ENCODE peak calls at places on chromosomes 11 and 22, in seven cellular contexts. M is KG1, N is NCI-H146, I is NCI-H187, A is NCI-H345, Z is neural crest cell, X is foreskin fibroblast. L is an unnamed sample.

GRCh38 chr11:80700386-80700785 is 1259.6 kb upstream of the TENM4 start:
- DNase-seq in N (no peak), Z (no peak), M (no peak), X (no peak), I (no peak), A (no peak), L (no peak)

GRCh38 chr11:76604652-76605241 is 65.8 kb downstream of the LRRC32 start:
- DNase-seq in X (peak), Z (no peak), N (no peak), M (no peak), A (no peak), I (no peak), L (no peak)

GRCh38 chr22:20206709-20207215 is 55.9 kb upstream of the CCDC188 start:
- DNase-seq in N (no peak), M (no peak), A (no peak), Z (no peak), X (no peak), I (no peak), L (no peak)

GRCh38 chr11:62792193-62792575 is 378 bp upstream of the TMEM223 start:
- DNase-seq in N (no peak), I (no peak), A (no peak), X (no peak), M (no peak), Z (no peak), L (peak)

GRCh38 chr22:19639610-19640135 is 74.6 kb upstream of the SEPTIN5 start:
- DNase-seq in I (no peak), Z (no peak), X (no peak), A (no peak), N (no peak), M (no peak), L (no peak)

GRCh38 chr22:32043391-32043790 is 330 bp downstream of the SLC5A1 start:
- DNase-seq in A (peak), Z (no peak), M (no peak), N (peak), I (peak), X (no peak), L (peak)

GRCh38 chr11:45805305-45806071 is 539 bp downstream of the SLC35C1 start:
- DNase-seq in X (peak), Z (peak), I (no peak), A (peak), N (peak), M (peak), L (no peak)

GRCh38 chr22:46507451-46508390 is 29.7 kb downstream of the CELSR1 start:
- DNase-seq in X (no peak), Z (no peak), N (no peak), A (no peak), I (no peak), M (no peak), L (no peak)

GRCh38 chr11:19769820-19770219 is 57.2 kb downstream of the NAV2 start:
- DNase-seq in M (no peak), X (peak), A (no peak), N (no peak), Z (no peak), I (no peak), L (no peak)

GRCh38 chr22:42547562-42547961 is 6.2 kb upstream of the SERHL2 start:
- DNase-seq in I (no peak), X (no peak), N (no peak), A (no peak), M (no peak), Z (no peak), L (no peak)

GRCh38 chr22:23220485-23221350 is 40.4 kb downstream of the BCR start:
- DNase-seq in A (no peak), Z (no peak), M (peak), X (peak), I (no peak), N (no peak), L (no peak)

GRCh38 chr11:120646206-120646605 is 134.7 kb downstream of the GRIK4 start:
- DNase-seq in Z (no peak), A (no peak), I (no peak), X (no peak), M (no peak), N (no peak), L (no peak)

GRCh38 chr11:77658213-77659013 is 20.8 kb upstream of the CLNS1A start:
- DNase-seq in A (no peak), Z (no peak), X (peak), M (no peak), N (no peak), I (no peak), L (no peak)

GRCh38 chr11:71988050-71988449 is 10.7 kb upstream of the IL18BP start:
- DNase-seq in X (peak), A (no peak), Z (no peak), I (no peak), N (no peak), M (no peak), L (no peak)

GRCh38 chr11:67429722-67430121 is 1.4 kb downstream of the RPS6KB2 start:
- DNase-seq in X (no peak), M (no peak), A (no peak), Z (no peak), N (no peak), I (no peak), L (no peak)

GRCh38 chr22:28464179-28464578 is 215.5 kb downstream of the TTC28 start:
- DNase-seq in M (no peak), I (no peak), Z (no peak), X (no peak), N (no peak), A (no peak), L (no peak)

GRCh38 chr11:7573558-7574296 is 59.9 kb downstream of the PPFIBP2 start:
- DNase-seq in N (no peak), I (no peak), X (no peak), A (no peak), Z (no peak), M (no peak), L (no peak)

GRCh38 chr22:20639750-20640149 is 132.3 kb downstream of the MED15 start:
- DNase-seq in N (no peak), I (no peak), M (no peak), X (no peak), Z (no peak), A (no peak), L (no peak)

GRCh38 chr11:59574467-59574866 is 41.1 kb downstream of the OSBP start:
- DNase-seq in A (no peak), N (no peak), X (peak), Z (no peak), I (no peak), M (no peak), L (no peak)

GRCh38 chr11:1819115-1819514 is 15.7 kb upstream of the SYT8 start:
- DNase-seq in A (no peak), M (no peak), Z (no peak), I (no peak), N (no peak), X (no peak), L (no peak)

GRCh38 chr11:79441159-79441875 is 487 bp upstream of the TENM4 start:
- DNase-seq in A (no peak), I (no peak), Z (no peak), X (peak), M (no peak), N (no peak), L (no peak)

GRCh38 chr22:28053871-28054621 is 135.0 kb upstream of the PITPNB start:
- DNase-seq in X (peak), N (no peak), A (no peak), M (no peak), Z (no peak), I (no peak), L (no peak)